ENCODE peak calls at places on chromosome 7, in four cellular contexts. Z is GM04504, B is EL, L is neural crest cell. I is an unnamed sample.

GRCh38 chr7:2099036-2099957 is 133.4 kb downstream of the MAD1L1 start:
- DNase-seq in Z (peak), B (peak), L (no peak), I (no peak)

GRCh38 chr7:42694894-42695553 is 216.8 kb downstream of the C7orf25 start:
- DNase-seq in Z (peak), B (no peak), L (no peak), I (no peak)

GRCh38 chr7:124379296-124379695 is 346.4 kb upstream of the TMEM229A start:
- DNase-seq in Z (no peak), B (no peak), L (no peak), I (no peak)

GRCh38 chr7:121797283-121798037 is 75.5 kb upstream of the PTPRZ1 start:
- DNase-seq in Z (no peak), B (no peak), L (peak), I (no peak)

GRCh38 chr7:123649956-123650355 is 5.7 kb upstream of the LMOD2 start:
- DNase-seq in Z (no peak), B (peak), L (no peak), I (no peak)

GRCh38 chr7:134029-134428 is 58.3 kb upstream of the FAM20C start:
- DNase-seq in Z (no peak), B (no peak), L (no peak), I (no peak)

GRCh38 chr7:90483236-90483635 is 13.8 kb downstream of the PTTG1IP2 start:
- DNase-seq in Z (no peak), B (no peak), L (no peak), I (no peak)

GRCh38 chr7:114590298-114590697 is 175.7 kb downstream of the FOXP2 start:
- DNase-seq in Z (no peak), B (no peak), L (no peak), I (no peak)

GRCh38 chr7:99244942-99245341 is 27.7 kb upstream of the MYH16 start:
- DNase-seq in Z (no peak), B (peak), L (no peak), I (no peak)

GRCh38 chr7:44220732-44221131 is 20.0 kb downstream of the YKT6 start:
- DNase-seq in Z (no peak), B (no peak), L (no peak), I (no peak)

GRCh38 chr7:142898377-142899235 is 13.1 kb upstream of the TRPV6 start:
- DNase-seq in Z (no peak), B (no peak), L (no peak), I (no peak)

GRCh38 chr7:19079066-19079465 is 38.4 kb downstream of the TWIST1 start:
- DNase-seq in Z (no peak), B (peak), L (no peak), I (no peak)

GRCh38 chr7:133367561-133367960 is 114.7 kb downstream of the EXOC4 start:
- DNase-seq in Z (no peak), B (no peak), L (no peak), I (no peak)

GRCh38 chr7:151087247-151088018 is 1.2 kb downstream of the AGAP3 start:
- DNase-seq in Z (no peak), B (peak), L (no peak), I (peak)

GRCh38 chr7:369981-370621 is 80.1 kb downstream of the FOXL3 start:
- DNase-seq in Z (no peak), B (no peak), L (no peak), I (no peak)

GRCh38 chr7:100167912-100168323 is 499 bp downstream of the GAL3ST4 start:
- DNase-seq in Z (no peak), B (peak), L (no peak), I (no peak)

GRCh38 chr7:47937065-47937687 is 11.1 kb downstream of the PKD1L1 start:
- DNase-seq in Z (no peak), B (no peak), L (no peak), I (no peak)

GRCh38 chr7:32921896-32922295 is 30.3 kb upstream of the KBTBD2 start:
- DNase-seq in Z (no peak), B (peak), L (no peak), I (no peak)

GRCh38 chr7:108535744-108536143 is 9.8 kb upstream of the PNPLA8 start:
- DNase-seq in Z (no peak), B (no peak), L (no peak), I (no peak)

I was measured in nucleus accumbens.